ENCODE peak calls at places on chromosome 15, in ten cellular contexts. Y, R, N, O, X, G, L, S, I and B are unnamed samples.

GRCh38 chr15:50828610-50829206 is 63.2 kb upstream of the SPPL2A start:
- DNase-seq in Y (peak), R (no peak), N (no peak), O (no peak), X (peak), G (peak), L (no peak), S (no peak), I (no peak), B (no peak)

GRCh38 chr15:41917767-41918430 is 24.0 kb upstream of the SPTBN5 start:
- DNase-seq in Y (peak), R (no peak), N (no peak), O (no peak), X (peak), G (peak), L (no peak), S (no peak), I (no peak), B (peak)

GRCh38 chr15:74336061-74337005 is 31.1 kb downstream of the CYP11A1 start:
- DNase-seq in Y (no peak), R (no peak), N (peak), O (no peak), X (no peak), G (peak), L (no peak), S (no peak), I (no peak), B (peak)

GRCh38 chr15:58165661-58166060 is 27.5 kb downstream of the AQP9 start:
- DNase-seq in Y (peak), R (no peak), N (no peak), O (no peak), X (peak), G (peak), L (no peak), S (no peak), I (peak), B (no peak)

GRCh38 chr15:95895510-95895909 is 435.0 kb upstream of the NR2F2 start:
- DNase-seq in Y (no peak), R (no peak), N (no peak), O (no peak), X (no peak), G (no peak), L (no peak), S (no peak), I (no peak), B (no peak)

GRCh38 chr15:25876231-25877140 is 13.4 kb upstream of the ATP10A start:
- DNase-seq in Y (no peak), R (peak), N (no peak), O (no peak), X (no peak), G (no peak), L (no peak), S (no peak), I (no peak), B (no peak)

GRCh38 chr15:47484997-47485396 is 232.3 kb upstream of the SEMA6D start:
- DNase-seq in Y (no peak), R (no peak), N (no peak), O (no peak), X (no peak), G (no peak), L (no peak), S (no peak), I (no peak), B (no peak)

GRCh38 chr15:64740361-64741170 is 34.8 kb downstream of the RBPMS2 start:
- DNase-seq in Y (peak), R (peak), N (peak), O (no peak), X (peak), G (peak), L (no peak), S (peak), I (peak), B (peak)

DNA sequence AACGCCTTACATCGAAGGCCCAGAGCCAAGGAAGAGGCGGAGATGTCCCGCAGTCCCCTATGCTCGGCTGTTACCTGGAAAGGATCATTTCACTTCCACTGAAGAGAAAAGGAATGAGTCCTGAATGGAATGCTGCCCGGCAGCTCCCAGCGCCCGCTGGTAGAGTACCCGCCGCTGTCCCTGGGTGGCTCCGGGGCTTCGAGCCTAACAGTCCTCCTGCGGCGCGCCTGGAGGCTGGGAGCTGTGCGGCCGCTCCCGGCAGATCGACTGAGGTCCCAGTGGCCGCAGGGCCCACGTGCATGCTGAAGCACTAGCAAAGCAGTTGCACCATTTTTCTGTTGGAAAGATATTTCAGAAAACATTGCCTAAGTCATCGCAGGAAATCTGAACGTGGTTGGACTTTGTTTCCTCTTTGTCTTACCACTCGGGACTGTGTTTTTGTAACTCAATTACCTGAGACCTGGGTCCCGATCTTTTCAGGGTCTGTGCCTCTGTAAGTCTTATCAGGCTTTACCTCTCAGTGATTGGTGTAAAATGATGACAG is 984 bp downstream of the RNU6-1 start:
- DNase-seq in Y (peak), R (peak), N (peak), O (no peak), X (peak), G (peak), L (peak), S (no peak), I (peak), B (peak)
- TF ChIP-seq CTCF in Y (no peak), R (peak), N (peak), O (peak), X (no peak), G (no peak), L (no peak), S (no peak), I (no peak), B (no peak)

GRCh38 chr15:43791993-43792760 is at the start of gene SERF2:
- DNase-seq in Y (peak), R (peak), N (peak), O (peak), X (peak), G (peak), L (peak), S (peak), I (peak), B (peak)

GRCh38 chr15:43794269-43795037 is 2.3 kb downstream of the SERF2 start:
- DNase-seq in Y (peak), R (no peak), N (no peak), O (no peak), X (peak), G (peak), L (no peak), S (no peak), I (peak), B (no peak)

GRCh38 chr15:43795197-43795596 is 3.1 kb downstream of the SERF2 start:
- DNase-seq in Y (no peak), R (no peak), N (no peak), O (no peak), X (no peak), G (no peak), L (no peak), S (no peak), I (no peak), B (no peak)

GRCh38 chr15:43793647-43794046 is 1.5 kb downstream of the SERF2 start:
- DNase-seq in Y (no peak), R (no peak), N (no peak), O (no peak), X (peak), G (no peak), L (no peak), S (no peak), I (no peak), B (no peak)

DNA sequence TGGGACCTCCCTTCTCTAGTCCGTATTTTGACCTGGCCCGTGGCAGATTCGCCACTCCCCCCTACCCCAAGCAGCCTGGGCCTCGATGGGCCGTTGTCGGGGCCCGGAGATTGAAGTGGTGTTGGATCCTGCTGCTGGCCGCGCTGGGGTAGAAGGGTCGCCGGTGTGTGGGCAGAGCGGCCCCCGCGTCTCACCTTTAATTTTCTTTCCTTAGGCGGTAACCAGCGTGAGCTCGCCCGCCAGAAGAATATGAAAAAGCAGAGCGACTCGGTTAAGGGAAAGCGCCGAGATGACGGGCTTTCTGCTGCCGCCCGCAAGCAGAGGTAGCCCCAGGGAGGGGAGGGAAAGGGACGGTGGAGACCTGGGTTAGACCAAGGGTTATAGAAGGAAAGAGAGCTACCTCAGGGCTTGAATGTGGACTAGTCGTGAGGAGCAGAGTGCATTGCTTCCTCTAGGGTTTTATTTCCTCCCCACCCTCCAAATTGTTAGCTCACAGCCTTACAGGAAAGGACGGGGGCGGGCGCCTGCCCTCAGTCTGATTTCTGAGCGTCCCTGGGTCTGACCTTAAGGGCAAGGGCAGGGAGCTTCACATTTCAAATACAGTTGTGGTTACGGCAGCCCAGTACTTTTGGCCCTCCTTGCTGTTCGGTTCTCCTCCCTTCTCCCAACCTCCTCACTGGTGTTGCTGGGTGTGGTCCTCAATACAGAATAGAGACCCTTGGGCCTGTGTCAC is 807 bp downstream of the SERF2 start:
- DNase-seq in Y (peak), R (no peak), N (no peak), O (no peak), X (peak), G (peak), L (peak), S (peak), I (peak), B (peak)
- TF ChIP-seq CTCF in Y (no peak), R (no peak), N (peak), O (no peak), X (peak), G (peak), L (no peak), S (no peak), I (no peak), B (no peak)

GRCh38 chr15:92425578-92426225 is 32.0 kb downstream of the ST8SIA2 start:
- DNase-seq in Y (no peak), R (no peak), N (no peak), O (no peak), X (no peak), G (no peak), L (no peak), S (no peak), I (no peak), B (no peak)
- TF ChIP-seq CTCF in Y (no peak), R (no peak), N (no peak), O (no peak), X (no peak), G (no peak), L (no peak), S (no peak), I (no peak), B (no peak)

GRCh38 chr15:90365414-90366055 is 13.5 kb downstream of the ZNF774 start:
- DNase-seq in Y (no peak), R (no peak), N (no peak), O (no peak), X (no peak), G (no peak), L (no peak), S (no peak), I (no peak), B (no peak)

GRCh38 chr15:90360746-90361145 is 8.7 kb downstream of the ZNF774 start:
- DNase-seq in Y (no peak), R (no peak), N (no peak), O (no peak), X (no peak), G (no peak), L (no peak), S (no peak), I (no peak), B (no peak)

GRCh38 chr15:90367578-90367977 is 15.5 kb downstream of the ZNF774 start:
- DNase-seq in Y (peak), R (no peak), N (no peak), O (no peak), X (no peak), G (peak), L (no peak), S (no peak), I (no peak), B (no peak)

GRCh38 chr15:90362936-90363212 is 10.8 kb downstream of the ZNF774 start:
- DNase-seq in Y (peak), R (no peak), N (peak), O (no peak), X (no peak), G (peak), L (no peak), S (no peak), I (no peak), B (no peak)

GRCh38 chr15:90364251-90364650 is 12.2 kb downstream of the ZNF774 start:
- DNase-seq in Y (peak), R (no peak), N (no peak), O (no peak), X (no peak), G (peak), L (no peak), S (no peak), I (no peak), B (no peak)
- TF ChIP-seq CTCF in Y (no peak), R (no peak), N (no peak), O (no peak), X (no peak), G (no peak), L (no peak), S (no peak), I (no peak), B (no peak)